ENCODE peak calls at places on chromosomes 2 and 18, in four cellular contexts. One of them, this sample, is unnamed.
A peak's percentile ranks its signal among the peaks of the same experiment; 100 is the strongest.

GRCh38 chr2:9124231-9124651 is 82.4 kb upstream of the ASAP2 start:
- DNase-seq in CD8-positive, alpha-beta T cell: no peak
- DNase-seq in astrocyte: no peak
- DNase-seq in M059J: no peak
- DNase-seq in this sample: no peak

GRCh38 chr18:21680148-21680547 is 24.4 kb downstream of the ABHD3 start:
- DNase-seq in M059J: peak; percentile 41
- DNase-seq in astrocyte: no peak
- DNase-seq in CD8-positive, alpha-beta T cell: no peak
- DNase-seq in this sample: no peak

GRCh38 chr2:63434597-63434996 is 153.7 kb downstream of the WDPCP start:
- DNase-seq in M059J: no peak
- DNase-seq in astrocyte: no peak
- DNase-seq in CD8-positive, alpha-beta T cell: no peak
- DNase-seq in this sample: no peak

GRCh38 chr2:71747573-71747972 is 294.2 kb downstream of the DYSF start:
- DNase-seq in CD8-positive, alpha-beta T cell: no peak
- DNase-seq in astrocyte: no peak
- DNase-seq in M059J: no peak
- DNase-seq in this sample: no peak

GRCh38 chr2:8120979-8121825 is 560.7 kb upstream of the ID2 start:
- DNase-seq in CD8-positive, alpha-beta T cell: no peak
- DNase-seq in M059J: no peak
- DNase-seq in astrocyte: peak; percentile 63
- DNase-seq in this sample: no peak

GRCh38 chr18:39969813-39970494 is 1985.1 kb upstream of the PIK3C3 start:
- DNase-seq in M059J: no peak
- DNase-seq in CD8-positive, alpha-beta T cell: no peak
- DNase-seq in astrocyte: no peak
- DNase-seq in this sample: no peak

GRCh38 chr18:14075196-14075595 is 57.0 kb downstream of the ZNF519 start:
- DNase-seq in astrocyte: no peak
- DNase-seq in M059J: no peak
- DNase-seq in CD8-positive, alpha-beta T cell: no peak
- DNase-seq in this sample: no peak

GRCh38 chr2:72084584-72084976 is 63.1 kb downstream of the CYP26B1 start:
- DNase-seq in astrocyte: peak; percentile 40
- DNase-seq in CD8-positive, alpha-beta T cell: no peak
- DNase-seq in M059J: peak; percentile 21
- DNase-seq in this sample: no peak

GRCh38 chr2:102063360-102063947 is 71.7 kb downstream of the IL1R2 start:
- DNase-seq in M059J: peak; percentile 66
- DNase-seq in CD8-positive, alpha-beta T cell: no peak
- DNase-seq in astrocyte: peak; percentile 81
- DNase-seq in this sample: no peak

GRCh38 chr2:64980192-64980591 is 9.0 kb upstream of the SLC1A4 start:
- DNase-seq in CD8-positive, alpha-beta T cell: no peak
- DNase-seq in M059J: no peak
- DNase-seq in astrocyte: no peak
- DNase-seq in this sample: no peak

GRCh38 chr2:199370150-199370780 is 87.5 kb downstream of the SATB2 start:
- DNase-seq in astrocyte: peak; percentile 55
- DNase-seq in CD8-positive, alpha-beta T cell: no peak
- DNase-seq in M059J: peak; percentile 78
- DNase-seq in this sample: no peak

GRCh38 chr2:23422089-23423061 is 37.4 kb downstream of the KLHL29 start:
- DNase-seq in M059J: no peak
- DNase-seq in astrocyte: no peak
- DNase-seq in CD8-positive, alpha-beta T cell: no peak
- DNase-seq in this sample: no peak

GRCh38 chr2:72205546-72205863 is 57.8 kb upstream of the CYP26B1 start:
- DNase-seq in CD8-positive, alpha-beta T cell: no peak
- DNase-seq in astrocyte: no peak
- DNase-seq in M059J: no peak
- DNase-seq in this sample: no peak

This sample was measured in naive thymus-derived CD4-positive, alpha-beta T cell.